ENCODE peak calls at places on chromosomes 3 and 15, in nine cellular contexts. O is colonic mucosa, A is tibial nerve, V is ascending aorta, C is SJSA1, I is endodermal cell, T is fibroblast of lung, M is sigmoid colon, U is adipocyte. S is an unnamed sample. For H3K9me3, the result is how much of the 10 kb centered on the place peaks cover.

GRCh38 chr3:1469248-1469647 is 376.4 kb downstream of the CNTN6 start:
- DNase-seq in I (no peak), T (no peak), C (no peak), M (no peak), V (no peak), O (no peak), U (no peak), A (no peak), S (no peak)

GRCh38 chr3:195001961-195002861 is 268.7 kb downstream of the XXYLT1 start:
- DNase-seq in I (peak), V (no peak), U (peak), M (no peak), T (peak), O (peak), C (peak), A (no peak), S (peak)

GRCh38 chr3:186775999-186776398 is 7.4 kb upstream of the EIF4A2 start:
- DNase-seq in A (no peak), O (no peak), M (no peak), U (no peak), T (peak), I (peak), C (no peak), V (no peak), S (no peak)

GRCh38 chr15:66089049-66089448 is 164.5 kb downstream of the MEGF11 start:
- DNase-seq in O (no peak), A (no peak), I (peak), C (no peak), V (no peak), M (peak), T (no peak), U (no peak), S (no peak)

GRCh38 chr15:74378853-74379252 is 11.4 kb upstream of the CYP11A1 start:
- DNase-seq in C (peak), U (peak), A (no peak), M (no peak), V (no peak), O (no peak), T (peak), I (no peak), S (no peak)

GRCh38 chr15:30859091-30859874 is 44.4 kb upstream of the FAN1 start:
- DNase-seq in U (peak), I (no peak), C (no peak), M (no peak), T (peak), V (no peak), O (no peak), A (no peak), S (no peak)

GRCh38 chr3:194604837-194605236 is 28.4 kb downstream of the TMEM44 start:
- DNase-seq in M (no peak), I (no peak), U (no peak), A (no peak), V (no peak), T (no peak), O (no peak), C (no peak), S (no peak)

GRCh38 chr3:72100626-72101187 is 315.8 kb upstream of the PROK2 start:
- DNase-seq in U (peak), V (peak), A (peak), O (peak), C (peak), M (peak), T (peak), I (peak), S (peak)

GRCh38 chr3:48084929-48085328 is 68.7 kb upstream of the MAP4 start:
- DNase-seq in V (no peak), U (no peak), C (no peak), O (no peak), T (no peak), A (no peak), I (peak), M (no peak), S (no peak)

GRCh38 chr15:32105258-32106248 is 75.2 kb downstream of the CHRNA7 start:
- DNase-seq in V (no peak), U (no peak), C (no peak), T (no peak), M (no peak), O (no peak), I (peak), A (no peak), S (no peak)

GRCh38 chr15:101804941-101805340 is 1.6 kb downstream of the OR4F6 start:
- DNase-seq in V (no peak), I (no peak), U (no peak), T (no peak), M (no peak), C (no peak), O (no peak), A (no peak), S (no peak)

GRCh38 chr3:115960799-115961198 is 337.5 kb downstream of the GAP43 start:
- DNase-seq in V (no peak), T (no peak), U (no peak), A (no peak), M (no peak), C (no peak), O (no peak), I (no peak), S (no peak)

GRCh38 chr3:183654727-183655126 is 19.3 kb downstream of the KLHL24 start:
- DNase-seq in C (no peak), V (no peak), M (no peak), T (no peak), U (no peak), A (no peak), O (no peak), I (no peak), S (no peak)
- H3K9me3 ChIP-seq in C (under half), V (under half), M (under half), T (under half), U (under half), A (half or more), O (under half), I (half or more), S (under half)

GRCh38 chr15:70587896-70588567 is 175.3 kb downstream of the UACA start:
- DNase-seq in U (no peak), O (no peak), C (no peak), I (peak), T (no peak), M (no peak), A (no peak), V (no peak), S (no peak)
- H3K9me3 ChIP-seq in U (under half), O (under half), C (under half), I (under half), T (under half), M (under half), A (under half), V (under half), S (under half)

DNA sequence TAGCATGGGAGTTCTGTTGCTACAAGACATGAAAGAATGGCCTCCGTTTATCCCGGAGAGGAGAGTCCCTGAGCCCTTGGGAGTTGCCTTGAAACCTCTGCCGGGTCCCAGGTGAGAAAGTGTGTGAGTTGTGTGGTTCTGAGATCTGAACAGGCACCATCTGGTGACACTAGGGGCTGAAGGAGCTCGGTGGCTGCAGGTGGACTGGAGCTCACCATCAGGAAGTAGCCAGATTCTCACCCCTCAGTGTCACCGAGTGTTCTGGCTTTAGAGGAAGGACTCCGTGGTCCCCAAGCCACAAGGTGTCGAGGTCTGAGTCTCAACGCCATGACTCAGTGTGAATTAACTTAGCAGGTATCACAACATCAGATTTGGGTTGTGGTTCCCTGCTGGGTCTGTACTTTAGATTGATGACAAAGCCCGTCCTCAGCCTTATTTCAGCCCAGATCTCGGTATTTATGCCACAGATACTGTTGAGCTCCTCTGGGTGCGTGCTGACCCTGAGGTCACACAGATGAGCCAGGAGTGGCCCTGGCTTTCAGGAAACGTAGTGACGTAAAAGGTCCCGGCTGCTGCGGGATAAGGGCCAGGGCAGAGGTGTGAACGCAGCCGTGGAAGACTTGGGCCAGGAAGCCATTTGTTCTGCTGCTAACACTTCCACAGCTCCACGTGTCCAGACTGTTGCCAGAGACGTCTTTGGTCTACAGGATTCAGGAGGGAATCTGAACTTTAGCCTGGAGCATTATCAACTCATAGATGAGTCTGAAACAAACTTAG is 54.4 kb downstream of the PGPEP1L start:
- DNase-seq in O (no peak), T (no peak), U (no peak), M (no peak), A (no peak), I (peak), V (no peak), C (no peak), S (no peak)
- H3K9me3 ChIP-seq in O (under half), T (under half), U (under half), M (under half), A (under half), I (under half), V (under half), C (under half), S (under half)

DNA sequence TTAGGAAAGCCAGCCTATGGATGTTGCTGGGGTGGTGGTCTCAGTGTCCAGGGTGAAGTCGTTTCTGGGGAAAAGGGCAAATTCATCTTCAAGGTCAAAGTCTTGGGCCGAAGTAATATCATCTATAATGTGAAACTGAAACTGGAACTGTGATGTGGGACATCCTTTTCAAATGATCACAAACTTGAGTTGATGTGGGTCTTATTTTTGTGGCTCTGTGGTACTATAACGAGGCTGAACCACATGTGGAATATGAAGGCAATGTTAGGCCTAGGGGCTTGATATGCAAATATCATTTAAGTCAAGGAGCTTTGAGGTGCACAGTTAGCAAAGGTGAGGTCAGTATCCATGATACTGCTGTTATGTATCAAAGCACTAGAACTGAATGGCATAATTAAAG is 1.5 kb upstream of the CD200R1L start:
- DNase-seq in V (no peak), C (no peak), I (no peak), T (no peak), U (no peak), A (no peak), M (no peak), O (no peak), S (no peak)
- H3K9me3 ChIP-seq in V (under half), C (under half), I (under half), T (under half), U (under half), A (under half), M (under half), O (under half), S (under half)

GRCh38 chr15:46452297-46452820 is 817.5 kb downstream of the SQOR start:
- DNase-seq in O (no peak), U (no peak), M (no peak), T (no peak), A (no peak), C (no peak), V (no peak), I (no peak), S (no peak)
- H3K9me3 ChIP-seq in O (under half), U (under half), M (under half), T (under half), A (under half), C (under half), V (under half), I (under half), S (under half)

GRCh38 chr3:190044142-190044541 is 76.6 kb downstream of the P3H2 start:
- DNase-seq in C (no peak), A (no peak), T (peak), M (no peak), I (no peak), U (no peak), O (no peak), V (no peak), S (no peak)
- H3K9me3 ChIP-seq in C (under half), A (under half), T (under half), M (under half), I (under half), U (under half), O (under half), V (under half), S (under half)

GRCh38 chr15:56227780-56228179 is 15.9 kb downstream of the RFX7 start:
- DNase-seq in O (no peak), M (no peak), I (no peak), C (no peak), U (no peak), T (no peak), V (no peak), A (no peak), S (no peak)
- H3K9me3 ChIP-seq in O (under half), M (under half), I (half or more), C (under half), U (under half), T (under half), V (under half), A (under half), S (under half)

DNA sequence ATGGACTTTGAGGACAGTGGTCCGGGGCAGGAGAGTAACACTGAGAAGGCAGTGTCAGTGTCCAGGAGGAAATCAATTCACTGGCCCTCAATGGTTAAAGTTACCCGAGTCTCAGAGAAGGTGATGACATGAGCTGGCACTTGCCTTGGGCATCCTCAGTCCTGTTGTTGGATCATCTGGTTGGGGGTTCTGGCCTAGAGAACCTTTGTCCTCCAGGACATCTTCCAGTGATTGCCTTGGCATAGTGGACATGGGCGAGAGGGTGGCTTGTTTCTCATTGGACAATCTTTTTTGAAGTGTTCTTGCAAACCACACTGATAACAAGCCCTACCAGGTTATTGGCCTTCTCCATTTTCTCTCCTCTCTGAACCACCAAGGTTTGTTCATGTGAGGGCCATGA is 83.4 kb upstream of the TERB2 start:
- DNase-seq in A (no peak), U (no peak), I (no peak), C (no peak), T (no peak), O (no peak), M (no peak), V (no peak), S (no peak)
- H3K9me3 ChIP-seq in A (under half), U (under half), I (under half), C (under half), T (under half), O (under half), M (under half), V (under half), S (under half)

S was measured in transverse colon.